ENCODE peak calls at places on chromosomes 13 and 19, in seven cellular contexts. R, Y, C, Z, N, J and H are unnamed samples.

GRCh38 chr13:75437582-75438318 is 44.2 kb downstream of the TBC1D4 start:
- DNase-seq in R (no peak), Y (peak; percentile 45), C (peak; percentile 23), Z (peak; percentile 26), N (no peak), J (no peak), H (no peak)

GRCh38 chr19:2455481-2456300 is 1.1 kb downstream of the LMNB2 start:
- DNase-seq in R (no peak), Y (no peak), C (peak; percentile 67), Z (peak; percentile 29), N (peak; percentile 62), J (no peak), H (no peak)

GRCh38 chr19:14116918-14117578 is 514 bp downstream of the PRKACA start:
- DNase-seq in R (no peak), Y (no peak), C (no peak), Z (peak; percentile 30), N (no peak), J (no peak), H (no peak)

GRCh38 chr19:18007939-18008673 is at the start of gene ARRDC2:
- DNase-seq in R (peak; percentile 82), Y (peak; percentile 76), C (peak; percentile 99), Z (peak; percentile 93), N (peak; percentile 92), J (peak; percentile 87), H (peak; percentile 80)

GRCh38 chr13:30002577-30002976 is 152.2 kb upstream of the UBL3 start:
- DNase-seq in R (no peak), Y (peak; percentile 12), C (peak; percentile 44), Z (no peak), N (no peak), J (no peak), H (no peak)

GRCh38 chr13:65965496-65965895 is 1264.6 kb downstream of the PCDH9 start:
- DNase-seq in R (no peak), Y (peak; percentile 24), C (peak; percentile 6), Z (no peak), N (no peak), J (no peak), H (no peak)

GRCh38 chr13:36282818-36283432 is 14.7 kb downstream of the CCDC169 start:
- DNase-seq in R (no peak), Y (no peak), C (peak; percentile 30), Z (no peak), N (no peak), J (no peak), H (no peak)

GRCh38 chr13:34421849-34422475 is 520.1 kb upstream of the NBEA start:
- DNase-seq in R (no peak), Y (no peak), C (no peak), Z (no peak), N (no peak), J (no peak), H (no peak)

GRCh38 chr19:29029271-29029670 is 183.7 kb downstream of the UQCRFS1 start:
- DNase-seq in R (no peak), Y (no peak), C (no peak), Z (no peak), N (no peak), J (no peak), H (no peak)

GRCh38 chr19:33458171-33458633 is 63.4 kb downstream of the PEPD start:
- DNase-seq in R (no peak), Y (no peak), C (no peak), Z (no peak), N (no peak), J (no peak), H (no peak)

GRCh38 chr13:59398127-59398526 is 765.6 kb downstream of the DIAPH3 start:
- DNase-seq in R (no peak), Y (peak; percentile 1), C (no peak), Z (peak; percentile 13), N (no peak), J (no peak), H (no peak)

GRCh38 chr13:106385669-106386068 is 149.8 kb downstream of the EFNB2 start:
- DNase-seq in R (no peak), Y (no peak), C (no peak), Z (no peak), N (no peak), J (no peak), H (no peak)

GRCh38 chr19:33810821-33811220 is 14.2 kb downstream of the KCTD15 start:
- DNase-seq in R (no peak), Y (no peak), C (no peak), Z (no peak), N (no peak), J (no peak), H (no peak)

GRCh38 chr13:83190020-83190419 is 692.3 kb downstream of the SLITRK1 start:
- DNase-seq in R (no peak), Y (no peak), C (no peak), Z (no peak), N (no peak), J (no peak), H (no peak)

GRCh38 chr13:34419025-34419424 is 523.0 kb upstream of the NBEA start:
- DNase-seq in R (no peak), Y (no peak), C (no peak), Z (no peak), N (no peak), J (no peak), H (peak; percentile 14)

GRCh38 chr19:55152017-55152416 is 3.0 kb upstream of the TNNT1 start:
- DNase-seq in R (no peak), Y (no peak), C (no peak), Z (no peak), N (no peak), J (no peak), H (no peak)

GRCh38 chr13:59823495-59823894 is 340.2 kb downstream of the DIAPH3 start:
- DNase-seq in R (no peak), Y (peak; percentile 27), C (peak; percentile 29), Z (no peak), N (no peak), J (no peak), H (no peak)

GRCh38 chr13:27770809-27771208 is 21.5 kb upstream of the GSX1 start:
- DNase-seq in R (no peak), Y (peak; percentile 8), C (peak; percentile 33), Z (no peak), N (peak; percentile 55), J (no peak), H (no peak)

GRCh38 chr13:26038931-26039475 is 12.8 kb downstream of the SHISA2 start:
- DNase-seq in R (no peak), Y (no peak), C (no peak), Z (no peak), N (no peak), J (no peak), H (no peak)

GRCh38 chr13:97627566-97627965 is 193.6 kb downstream of the RAP2A start:
- DNase-seq in R (no peak), Y (peak; percentile 90), C (peak; percentile 83), Z (peak; percentile 40), N (no peak), J (peak; percentile 60), H (peak; percentile 62)

GRCh38 chr19:45508931-45509691 is 1.8 kb downstream of the VASP start:
- DNase-seq in R (peak; percentile 41), Y (peak; percentile 71), C (peak; percentile 87), Z (peak; percentile 87), N (peak; percentile 71), J (no peak), H (no peak)

GRCh38 chr13:41315466-41316047 is 4.5 kb downstream of the NAA16 start:
- DNase-seq in R (no peak), Y (no peak), C (peak; percentile 19), Z (no peak), N (no peak), J (no peak), H (no peak)

GRCh38 chr19:36916991-36917390 is 859 bp downstream of the ZNF568 start:
- DNase-seq in R (no peak), Y (peak; percentile 25), C (peak; percentile 59), Z (no peak), N (peak; percentile 23), J (no peak), H (no peak)

GRCh38 chr13:48156466-48156865 is 61.6 kb upstream of the MED4 start:
- DNase-seq in R (peak; percentile 1), Y (no peak), C (no peak), Z (no peak), N (peak; percentile 88), J (no peak), H (no peak)